ENCODE peak calls at places on chromosomes 16 and 17, in four cellular contexts. K, J, O and F are unnamed samples.

GRCh38 chr17:61152898-61153297 is 246.7 kb upstream of the TBX2 start:
- DNase-seq in K (no peak), J (no peak), O (no peak), F (no peak)

GRCh38 chr16:85422374-85423185 is 190.5 kb upstream of the GSE1 start:
- DNase-seq in K (peak; percentile 66), J (no peak), O (peak; percentile 64), F (peak; percentile 85)

GRCh38 chr17:3886776-3887175 is 6.1 kb downstream of the CAMKK1 start:
- DNase-seq in K (peak; percentile 88), J (no peak), O (no peak), F (no peak)

GRCh38 chr17:20226814-20227482 is 217.8 kb downstream of the SPECC1 start:
- DNase-seq in K (peak; percentile 89), J (peak; percentile 34), O (peak; percentile 93), F (peak; percentile 81)

GRCh38 chr16:57144027-57144426 is 41.8 kb downstream of the PSME3IP1 start:
- DNase-seq in K (no peak), J (no peak), O (no peak), F (no peak)

GRCh38 chr16:49929606-49930005 is 73.7 kb upstream of the ZNF423 start:
- DNase-seq in K (peak; percentile 34), J (no peak), O (no peak), F (no peak)

GRCh38 chr17:44307387-44308186 is 814 bp upstream of the RUNDC3A start:
- DNase-seq in K (peak; percentile 73), J (no peak), O (peak; percentile 80), F (peak; percentile 25)

GRCh38 chr16:30692381-30693074 is 6.4 kb upstream of the SRCAP start:
- DNase-seq in K (no peak), J (no peak), O (no peak), F (no peak)

GRCh38 chr17:36747861-36748260 is 146.5 kb downstream of the MRM1 start:
- DNase-seq in K (peak; percentile 56), J (no peak), O (no peak), F (no peak)

GRCh38 chr17:7440113-7440822 is 956 bp downstream of the FGF11 start:
- DNase-seq in K (peak; percentile 85), J (no peak), O (peak; percentile 90), F (peak; percentile 67)

GRCh38 chr17:7438050-7438614 is 1.2 kb upstream of the FGF11 start:
- DNase-seq in K (peak; percentile 96), J (no peak), O (peak; percentile 93), F (peak; percentile 54)

GRCh38 chr17:7440823-7441174 is 1.5 kb downstream of the FGF11 start:
- DNase-seq in K (peak; percentile 79), J (no peak), O (no peak), F (peak; percentile 28)

GRCh38 chr17:7438656-7439460 is 454 bp upstream of the FGF11 start:
- DNase-seq in K (no peak), J (no peak), O (no peak), F (no peak)

DNA sequence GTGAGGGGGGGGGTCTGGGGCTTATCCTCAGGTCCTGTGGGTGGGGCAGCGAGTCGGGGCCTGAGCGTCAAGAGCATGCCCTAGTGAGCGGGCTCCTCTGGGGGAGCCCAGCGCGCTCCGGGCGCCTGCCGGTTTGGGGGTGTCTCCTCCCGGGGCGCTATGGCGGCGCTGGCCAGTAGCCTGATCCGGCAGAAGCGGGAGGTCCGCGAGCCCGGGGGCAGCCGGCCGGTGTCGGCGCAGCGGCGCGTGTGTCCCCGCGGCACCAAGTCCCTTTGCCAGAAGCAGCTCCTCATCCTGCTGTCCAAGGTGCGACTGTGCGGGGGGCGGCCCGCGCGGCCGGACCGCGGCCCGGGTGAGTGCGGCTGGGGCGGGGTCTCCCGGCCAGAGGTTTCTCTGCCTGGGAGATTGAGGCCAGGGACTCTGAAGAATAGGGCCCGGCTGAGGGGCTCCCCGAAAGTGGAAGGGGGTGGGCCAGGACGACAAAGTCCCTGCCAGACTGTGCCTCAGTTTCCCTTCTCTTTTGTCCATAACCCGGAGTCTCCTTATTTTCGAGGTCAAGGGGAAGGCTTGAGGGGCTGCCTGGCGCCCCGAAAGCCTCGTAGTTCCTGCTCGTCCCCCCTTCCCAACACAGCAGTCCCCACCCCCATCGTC is at the start of gene FGF11:
- DNase-seq in K (no peak), J (no peak), O (no peak), F (no peak)
- H3K4me1 ChIP-seq in K (peaks cover 64% of the 10 kb centered on the region), J (peaks cover 20% of the 10 kb centered on the region), O (peaks cover 20% of the 10 kb centered on the region), F (peaks cover 46% of the 10 kb centered on the region)

GRCh38 chr17:43024407-43025289 is at the start of gene RND2:
- DNase-seq in K (peak; percentile 91), J (peak; percentile 91), O (peak; percentile 95), F (peak; percentile 87)
- TF ChIP-seq POLR2AphosphoS5 in K (peak; percentile 49), J (peak; percentile 57), O (no peak), F (no peak)

GRCh38 chr17:65660078-65660477 is 98.6 kb upstream of the AXIN2 start:
- DNase-seq in K (no peak), J (no peak), O (no peak), F (no peak)
- TF ChIP-seq CTCF in K (no peak), J (no peak), O (no peak), F (no peak)

GRCh38 chr16:67243481-67243880 is 3.8 kb downstream of the FHOD1 start:
- DNase-seq in K (peak; percentile 73), J (no peak), O (no peak), F (no peak)
- H3K4me1 ChIP-seq in K (peaks cover 92% of the 10 kb centered on the region), J (peaks cover 56% of the 10 kb centered on the region), O (peaks cover 16% of the 10 kb centered on the region), F (peaks cover 68% of the 10 kb centered on the region)

DNA sequence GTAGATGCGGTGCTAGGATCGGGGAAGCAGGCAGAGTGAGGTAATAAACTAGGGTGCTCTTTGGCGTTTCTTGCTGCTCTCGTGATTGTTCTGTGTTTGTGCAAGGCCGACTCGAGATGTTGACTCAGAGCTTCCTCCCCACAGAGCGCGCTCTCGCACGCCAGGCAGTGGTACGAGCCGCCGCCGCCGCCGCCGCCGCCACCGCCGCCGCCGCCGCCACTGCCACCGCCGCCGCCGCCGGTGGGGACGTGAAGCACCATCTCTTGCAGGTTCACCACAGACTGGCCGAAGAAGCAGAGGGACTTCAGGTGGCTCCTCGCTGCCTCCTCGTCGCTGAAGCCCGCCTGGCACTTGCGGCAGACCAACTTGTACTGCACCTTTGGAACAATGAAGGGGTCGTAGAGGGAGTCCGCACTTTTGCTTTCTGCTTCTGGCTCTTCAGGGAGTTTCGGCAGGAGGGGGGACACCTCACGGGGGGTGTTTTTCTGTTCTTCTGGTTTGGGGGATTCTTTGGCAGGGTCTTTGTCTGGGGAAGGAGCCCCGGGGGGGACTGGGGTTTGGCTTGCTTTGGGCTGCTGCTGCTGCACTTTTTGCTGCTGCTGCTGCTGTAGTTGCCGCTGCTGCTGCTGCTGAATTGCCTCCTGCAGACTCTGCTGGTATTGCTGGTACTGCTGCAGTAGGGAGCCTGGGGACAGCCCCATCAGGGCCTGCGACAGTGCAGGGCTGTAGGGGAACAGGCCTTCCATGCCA is 260.2 kb downstream of the ZFHX3 start:
- DNase-seq in K (peak; percentile 90), J (no peak), O (peak; percentile 73), F (peak; percentile 73)
- TF ChIP-seq POLR2AphosphoS5 in K (peak; percentile 59), J (no peak), O (no peak), F (peak; percentile 51)

GRCh38 chr17:78861229-78861628 is 20.6 kb upstream of the USP36 start:
- DNase-seq in K (no peak), J (no peak), O (no peak), F (no peak)

GRCh38 chr17:78868391-78868790 is 27.8 kb upstream of the USP36 start:
- DNase-seq in K (no peak), J (no peak), O (no peak), F (no peak)

GRCh38 chr17:78864117-78864516 is 23.5 kb upstream of the USP36 start:
- DNase-seq in K (no peak), J (no peak), O (no peak), F (no peak)

GRCh38 chr17:78862073-78863023 is 21.7 kb upstream of the USP36 start:
- DNase-seq in K (no peak), J (peak; percentile 92), O (no peak), F (peak; percentile 73)

GRCh38 chr17:78865682-78866390 is 25.2 kb upstream of the USP36 start:
- DNase-seq in K (peak; percentile 91), J (peak; percentile 73), O (peak; percentile 95), F (peak; percentile 87)
- TF ChIP-seq CTCF in K (peak; percentile 95), J (peak; percentile 98), O (peak; percentile 82), F (peak; percentile 89)

GRCh38 chr17:77120866-77121265 is 19.9 kb upstream of the SEC14L1 start:
- DNase-seq in K (no peak), J (no peak), O (no peak), F (no peak)
- H3K4me1 ChIP-seq in K (peaks cover 54% of the 10 kb centered on the region), J (peaks cover 42% of the 10 kb centered on the region), O (no peaks in the 10 kb centered on the region), F (peaks cover 18% of the 10 kb centered on the region)

GRCh38 chr17:67784364-67785121 is 40.8 kb upstream of the BPTF start:
- DNase-seq in K (no peak), J (no peak), O (no peak), F (peak; percentile 40)
- TF ChIP-seq POLR2AphosphoS5 in K (no peak), J (no peak), O (no peak), F (no peak)

DNA sequence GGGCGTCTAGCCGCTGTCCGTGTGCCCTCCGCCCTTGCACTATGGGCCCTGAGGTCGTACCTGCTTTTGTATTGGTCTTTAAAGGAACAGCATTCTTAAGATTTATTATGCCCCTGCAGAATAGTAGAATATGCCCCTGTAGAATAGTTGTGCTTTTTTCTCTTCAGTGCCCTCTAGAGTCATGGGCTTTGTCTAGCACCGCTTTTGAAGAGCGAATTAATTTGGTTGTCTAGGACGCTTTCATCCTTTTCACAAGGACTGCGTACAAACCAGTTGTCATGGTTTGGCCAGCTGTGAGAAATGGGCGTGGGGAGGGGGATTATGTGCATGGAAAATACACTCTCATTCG is 615 bp downstream of the CEP95 start:
- DNase-seq in K (no peak), J (no peak), O (no peak), F (no peak)
- TF ChIP-seq CTCF in K (peak; percentile 41), J (peak; percentile 46), O (no peak), F (peak; percentile 25)

GRCh38 chr17:81083125-81083765 is 48.3 kb downstream of the BAIAP2 start:
- DNase-seq in K (peak; percentile 81), J (no peak), O (no peak), F (no peak)

GRCh38 chr17:81086789-81087551 is 52.0 kb downstream of the BAIAP2 start:
- DNase-seq in K (no peak), J (no peak), O (no peak), F (peak; percentile 59)

GRCh38 chr17:81084691-81085419 is 49.9 kb downstream of the BAIAP2 start:
- DNase-seq in K (no peak), J (no peak), O (no peak), F (no peak)

GRCh38 chr17:81082177-81083073 is 47.5 kb downstream of the BAIAP2 start:
- DNase-seq in K (no peak), J (no peak), O (no peak), F (no peak)

GRCh38 chr17:81085420-81085911 is 50.5 kb downstream of the BAIAP2 start:
- DNase-seq in K (no peak), J (no peak), O (no peak), F (no peak)
- H3K4me1 ChIP-seq in K (peaks cover 20% of the 10 kb centered on the region), J (peaks cover 9% of the 10 kb centered on the region), O (peaks cover 3% of the 10 kb centered on the region), F (peaks cover 19% of the 10 kb centered on the region)